ENCODE peak calls at places on chromosome 17, in five cellular contexts. U, C, Q, W and Z are unnamed samples.
A peak's percentile ranks its signal among the peaks of the same experiment; 100 is the strongest.

GRCh38 chr17:32206816-32207215 is 58.8 kb upstream of the RHBDL3 start:
- DNase-seq in U (no peak), C (no peak), Q (peak; percentile 91), W (peak; percentile 45), Z (peak; percentile 24)

GRCh38 chr17:27324940-27325339 is 31.0 kb downstream of the WSB1 start:
- DNase-seq in U (no peak), C (no peak), Q (no peak), W (no peak), Z (no peak)

GRCh38 chr17:1130191-1130590 is 49.6 kb downstream of the ABR start:
- DNase-seq in U (no peak), C (no peak), Q (no peak), W (no peak), Z (no peak)

GRCh38 chr17:28421775-28422305 is 15.8 kb upstream of the SLC46A1 start:
- DNase-seq in U (no peak), C (no peak), Q (no peak), W (no peak), Z (no peak)

GRCh38 chr17:37301288-37301687 is 74.5 kb upstream of the C17orf78 start:
- DNase-seq in U (no peak), C (no peak), Q (peak; percentile 17), W (peak; percentile 78), Z (no peak)

GRCh38 chr17:39813631-39814030 is 50.5 kb downstream of the IKZF3 start:
- DNase-seq in U (no peak), C (no peak), Q (no peak), W (no peak), Z (no peak)

GRCh38 chr17:73861543-73861942 is 217.3 kb upstream of the SDK2 start:
- DNase-seq in U (no peak), C (no peak), Q (no peak), W (no peak), Z (no peak)

GRCh38 chr17:57615836-57616235 is 129.3 kb downstream of the CCDC182 start:
- DNase-seq in U (no peak), C (no peak), Q (no peak), W (no peak), Z (no peak)

GRCh38 chr17:81961554-81962498 is 839 bp upstream of the NOTUM start:
- DNase-seq in U (no peak), C (no peak), Q (no peak), W (no peak), Z (no peak)

GRCh38 chr17:50208611-50209061 is 7.2 kb upstream of the COL1A1 start:
- DNase-seq in U (no peak), C (no peak), Q (no peak), W (peak; percentile 39), Z (no peak)

GRCh38 chr17:82876602-82877391 is 37.0 kb upstream of the ZNF750 start:
- DNase-seq in U (peak; percentile 68), C (peak; percentile 78), Q (peak; percentile 78), W (peak; percentile 84), Z (peak; percentile 76)

GRCh38 chr17:78818932-78819331 is 21.7 kb downstream of the USP36 start:
- DNase-seq in U (no peak), C (no peak), Q (no peak), W (no peak), Z (no peak)

GRCh38 chr17:10192500-10192899 is 5.9 kb downstream of the GAS7 start:
- DNase-seq in U (no peak), C (no peak), Q (no peak), W (no peak), Z (no peak)

GRCh38 chr17:16352838-16353701 is at the start of gene CENPV:
- DNase-seq in U (peak; percentile 49), C (peak; percentile 32), Q (peak; percentile 34), W (peak; percentile 16), Z (no peak)

DNA sequence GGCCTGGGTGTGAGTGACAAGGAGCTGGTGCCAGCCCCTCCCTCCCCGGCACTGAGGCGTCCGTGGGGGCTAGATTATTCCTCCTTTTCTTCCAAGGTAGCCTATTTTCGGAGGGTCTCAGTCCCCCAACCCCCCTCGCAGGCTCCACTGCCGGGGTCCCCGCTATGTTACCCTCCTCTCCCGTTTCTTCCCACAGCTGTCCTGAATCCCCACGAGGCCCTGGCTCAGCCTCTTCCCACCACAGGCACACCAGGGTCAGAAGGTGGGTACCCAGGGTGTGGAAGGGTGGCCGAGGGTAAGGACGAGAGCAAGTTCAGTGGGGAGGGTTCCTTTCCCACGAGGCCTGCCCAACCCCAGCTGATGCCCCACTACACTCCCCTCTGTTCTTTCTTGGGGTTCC is 611 bp downstream of the RAMP2 start:
- DNase-seq in U (no peak), C (no peak), Q (no peak), W (no peak), Z (no peak)
- H3K4me3 ChIP-seq in U (no peak overlapping the region), C (peak overlapping the region; percentile 81), Q (no peak overlapping the region), W (peak overlapping the region; percentile 50), Z (peak overlapping the region; percentile 28)

GRCh38 chr17:74971842-74972106 is 785 bp downstream of the HID1 start:
- DNase-seq in U (no peak), C (no peak), Q (no peak), W (no peak), Z (no peak)
- H3K4me3 ChIP-seq in U (peak overlapping the region; percentile 96), C (peak overlapping the region; percentile 86), Q (peak overlapping the region; percentile 12), W (no peak overlapping the region), Z (no peak overlapping the region)

GRCh38 chr17:80889231-80889896 is 102.3 kb upstream of the CHMP6 start:
- DNase-seq in U (no peak), C (no peak), Q (no peak), W (no peak), Z (no peak)

GRCh38 chr17:80889897-80890550 is 101.6 kb upstream of the CHMP6 start:
- DNase-seq in U (no peak), C (no peak), Q (no peak), W (no peak), Z (no peak)

GRCh38 chr17:80892019-80892855 is 99.4 kb upstream of the CHMP6 start:
- DNase-seq in U (peak; percentile 83), C (peak; percentile 73), Q (peak; percentile 99), W (peak; percentile 92), Z (peak; percentile 99)

GRCh38 chr17:80891096-80892018 is 100.3 kb upstream of the CHMP6 start:
- DNase-seq in U (peak; percentile 83), C (no peak), Q (peak; percentile 94), W (peak; percentile 58), Z (peak; percentile 92)

DNA sequence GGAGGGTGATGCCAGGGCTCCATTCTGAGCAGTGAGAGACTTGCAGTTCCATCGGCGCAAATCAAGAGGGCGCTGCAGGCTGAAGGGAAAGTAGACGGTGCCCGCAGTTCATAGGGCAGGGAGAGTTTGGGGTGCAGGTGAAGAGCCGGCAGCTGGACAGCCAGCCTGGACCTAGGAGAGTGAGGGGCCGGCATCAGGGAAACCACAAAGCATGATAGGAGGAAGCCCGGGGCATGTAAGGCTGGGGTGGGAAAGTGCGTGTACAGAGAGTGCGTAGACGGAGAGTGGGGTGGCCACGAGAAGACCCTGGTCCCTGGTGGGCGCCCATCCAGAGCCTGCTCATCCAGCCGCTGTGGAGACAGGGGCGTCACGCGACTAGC is 101.1 kb upstream of the CHMP6 start:
- DNase-seq in U (no peak), C (no peak), Q (no peak), W (no peak), Z (no peak)
- H3K4me3 ChIP-seq in U (no peak overlapping the region), C (no peak overlapping the region), Q (no peak overlapping the region), W (no peak overlapping the region), Z (no peak overlapping the region)

GRCh38 chr17:20063665-20064648 is 54.8 kb downstream of the SPECC1 start:
- DNase-seq in U (peak; percentile 81), C (peak; percentile 81), Q (peak; percentile 87), W (peak; percentile 94), Z (peak; percentile 85)
- H3K4me3 ChIP-seq in U (peak overlapping the region; percentile 19), C (no peak overlapping the region), Q (no peak overlapping the region), W (no peak overlapping the region), Z (no peak overlapping the region)